ENCODE peak calls at places on chromosomes 2 and 18, in six cellular contexts. Z is left ventricle myocardium inferior, C is epithelial cell of esophagus, B is BJ, O is thyroid gland, P is fibroblast of mammary gland. D is an unnamed sample.

GRCh38 chr2:85763831-85764230 is 10.0 kb downstream of the ATOH8 start:
- DNase-seq in Z (no peak), C (no peak), P (no peak), B (no peak), O (peak), D (no peak)

GRCh38 chr2:235011929-235012631 is 60.3 kb downstream of the SH3BP4 start:
- DNase-seq in O (no peak), B (no peak), P (no peak), Z (no peak), C (no peak), D (no peak)

GRCh38 chr2:174327559-174327897 is 7.2 kb upstream of the SP9 start:
- DNase-seq in P (no peak), O (no peak), Z (no peak), C (no peak), B (no peak), D (no peak)

GRCh38 chr18:32530947-32531651 is 60.4 kb upstream of the GAREM1 start:
- DNase-seq in C (peak), Z (no peak), B (no peak), O (no peak), P (peak), D (peak)

GRCh38 chr18:10406172-10406663 is 48.2 kb upstream of the APCDD1 start:
- DNase-seq in P (no peak), C (no peak), B (no peak), O (no peak), Z (no peak), D (no peak)

GRCh38 chr18:62739911-62740310 is 24.6 kb downstream of the PHLPP1 start:
- DNase-seq in C (no peak), P (no peak), O (no peak), B (no peak), Z (no peak), D (no peak)

GRCh38 chr2:19711470-19712372 is 190.1 kb downstream of the TTC32 start:
- DNase-seq in C (peak), P (peak), O (no peak), B (peak), Z (no peak), D (peak)

GRCh38 chr18:26941608-26942007 is 76.1 kb upstream of the AQP4 start:
- DNase-seq in Z (no peak), C (peak), B (no peak), P (no peak), O (peak), D (no peak)

GRCh38 chr2:54545700-54546450 is 89.7 kb downstream of the SPTBN1 start:
- DNase-seq in O (no peak), P (peak), B (no peak), Z (no peak), C (peak), D (no peak)

GRCh38 chr2:3667151-3667631 is 9.2 kb downstream of the ALLC start:
- DNase-seq in B (no peak), Z (no peak), P (no peak), C (no peak), O (peak), D (no peak)

GRCh38 chr2:104794416-104794815 is 59.5 kb upstream of the POU3F3 start:
- DNase-seq in O (no peak), B (no peak), C (no peak), P (no peak), Z (no peak), D (peak)

GRCh38 chr2:204277226-204277625 is 268.0 kb upstream of the PARD3B start:
- DNase-seq in B (no peak), P (peak), Z (no peak), O (no peak), C (no peak), D (no peak)

GRCh38 chr2:199197448-199197847 is 260.3 kb downstream of the SATB2 start:
- DNase-seq in Z (no peak), O (no peak), P (peak), B (no peak), C (no peak), D (peak)

GRCh38 chr2:213187386-213187785 is 36.0 kb upstream of the IKZF2 start:
- DNase-seq in B (no peak), O (no peak), P (peak), Z (no peak), C (no peak), D (peak)

GRCh38 chr2:174772492-174772801 is 8.2 kb upstream of the CHRNA1 start:
- DNase-seq in Z (no peak), P (no peak), O (no peak), B (no peak), C (no peak), D (no peak)

GRCh38 chr2:224008702-224009261 is 30.3 kb downstream of the SERPINE2 start:
- DNase-seq in Z (no peak), P (no peak), C (no peak), B (no peak), O (no peak), D (peak)

GRCh38 chr18:49041677-49042570 is 91.2 kb upstream of the SMAD7 start:
- DNase-seq in Z (peak), P (peak), O (peak), B (no peak), C (peak), D (peak)

GRCh38 chr18:23837591-23837990 is 148.3 kb downstream of the LAMA3 start:
- DNase-seq in O (no peak), P (peak), C (peak), B (no peak), Z (peak), D (peak)

GRCh38 chr18:34742761-34743366 is 32.8 kb downstream of the DTNA start:
- DNase-seq in Z (no peak), P (no peak), C (no peak), O (no peak), B (no peak), D (no peak)

GRCh38 chr18:48657446-48658120 is 118.8 kb downstream of the CTIF start:
- DNase-seq in P (peak), C (no peak), Z (no peak), B (no peak), O (no peak), D (peak)

GRCh38 chr2:28630341-28630740 is 121.3 kb upstream of the PPP1CB start:
- DNase-seq in Z (no peak), O (no peak), C (no peak), B (no peak), P (no peak), D (no peak)

GRCh38 chr2:65549262-65550036 is 117.0 kb upstream of the SPRED2 start:
- DNase-seq in B (no peak), O (no peak), P (no peak), C (no peak), Z (no peak), D (no peak)

GRCh38 chr2:177058747-177059146 is 153.8 kb upstream of the HNRNPA3 start:
- DNase-seq in B (no peak), O (no peak), Z (no peak), P (no peak), C (no peak), D (no peak)

GRCh38 chr2:66561645-66562336 is 126.9 kb downstream of the MEIS1 start:
- DNase-seq in O (no peak), Z (no peak), P (peak), B (no peak), C (no peak), D (peak)

GRCh38 chr2:238791345-238791744 is 56.5 kb upstream of the TWIST2 start:
- DNase-seq in Z (no peak), O (no peak), B (peak), C (no peak), P (no peak), D (peak)

DNA sequence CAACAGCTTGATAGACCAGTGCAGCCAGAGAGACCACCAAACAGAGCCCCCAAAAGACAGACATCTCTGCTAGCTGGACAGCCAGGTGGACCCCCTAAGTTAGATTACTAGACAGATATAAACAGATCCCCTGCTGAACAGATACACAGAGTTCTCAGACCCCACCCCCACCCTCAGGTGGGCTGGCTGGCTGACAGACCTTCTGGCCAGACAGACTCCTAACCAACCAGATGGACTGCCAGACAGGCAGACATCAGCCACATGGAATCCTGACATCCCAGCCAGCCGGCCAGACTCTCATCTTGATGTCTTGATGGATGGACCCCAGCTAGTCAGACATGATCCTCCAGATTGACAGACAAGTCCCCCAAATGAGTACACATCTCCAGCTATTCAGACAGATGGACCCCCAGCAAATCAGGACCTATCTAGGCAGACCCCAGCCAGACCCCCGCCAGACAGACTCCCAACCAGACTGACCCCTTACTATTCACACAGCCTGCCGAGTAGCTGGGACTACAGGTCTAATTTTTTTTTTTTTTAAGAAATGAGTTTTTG is 18.0 kb downstream of the PTPN18 start:
- DNase-seq in O (no peak), C (no peak), Z (no peak), B (no peak), P (no peak), D (no peak)
- H3K4me3 ChIP-seq in O (no peak), C (no peak), Z (peak), B (peak), P (no peak), D (peak)

DNA sequence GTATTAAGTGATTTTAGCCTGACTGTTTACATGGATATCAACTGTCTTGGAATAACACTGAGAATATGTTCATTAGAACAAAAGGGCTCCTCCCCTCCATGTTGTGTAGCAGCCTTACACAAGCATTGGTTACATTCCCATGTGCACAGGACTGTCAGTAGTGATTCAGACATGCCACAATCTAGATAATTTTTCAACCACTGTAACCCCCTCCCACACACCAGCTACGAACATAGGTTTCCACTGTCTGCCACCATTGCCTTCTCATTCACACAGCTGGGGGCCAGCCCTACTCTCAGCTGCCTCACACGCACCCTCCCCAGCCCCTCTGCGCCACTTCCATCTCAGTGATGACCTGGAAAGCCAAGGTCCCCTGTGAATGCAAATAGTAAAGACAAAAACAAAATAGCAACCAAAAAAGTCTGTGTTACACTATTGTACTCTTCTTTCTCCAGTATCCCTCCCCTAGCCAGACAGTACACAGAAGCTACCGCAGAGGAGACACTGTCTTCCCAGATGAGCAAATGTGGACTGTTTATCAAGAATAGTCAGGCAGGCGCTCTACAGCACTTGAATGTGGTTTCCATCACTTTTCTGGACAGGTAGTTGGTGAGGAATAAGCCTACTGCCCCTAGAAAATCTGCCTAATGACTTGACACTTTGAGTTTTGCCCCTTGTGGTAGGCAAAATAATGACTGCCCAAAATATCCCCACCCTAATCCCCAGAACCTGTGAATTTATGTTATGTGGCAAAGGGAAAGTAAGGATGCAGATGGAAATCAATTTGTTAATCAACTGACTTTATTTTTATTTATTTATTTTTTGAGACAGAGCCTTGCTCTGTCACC is 27.9 kb upstream of the TYMS start:
- DNase-seq in P (no peak), O (no peak), Z (no peak), B (no peak), C (no peak), D (no peak)
- TF ChIP-seq CTCF in P (peak), O (no peak), Z (no peak), B (no peak), C (peak), D (peak)

GRCh38 chr18:59266876-59267510 is 6.3 kb downstream of the RAX start:
- DNase-seq in O (no peak), Z (no peak), B (no peak), C (no peak), P (no peak), D (no peak)
- H3K4me3 ChIP-seq in O (no peak), Z (no peak), B (no peak), C (no peak), P (no peak), D (no peak)

DNA sequence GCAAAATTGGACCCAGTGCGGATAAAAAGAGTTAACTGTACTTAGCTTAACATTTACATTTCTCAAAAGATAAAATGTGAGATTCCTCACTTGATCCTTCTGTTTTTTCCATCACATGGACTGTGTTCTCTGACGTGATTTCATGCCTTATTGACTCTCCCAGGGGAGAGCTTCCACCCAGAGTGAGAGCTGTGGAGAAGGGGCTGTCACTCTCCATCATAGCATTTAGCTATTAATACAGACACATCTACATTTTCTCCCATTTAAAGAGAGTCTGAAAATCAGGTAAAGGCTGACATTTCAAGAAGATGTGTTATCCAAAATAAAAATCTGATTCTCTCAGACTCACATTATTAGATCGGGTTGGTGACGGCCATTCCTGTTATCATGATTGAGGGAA is 493.8 kb downstream of the FBXO15 start:
- DNase-seq in P (no peak), Z (no peak), B (no peak), C (no peak), O (no peak), D (no peak)
- TF ChIP-seq CTCF in P (no peak), Z (no peak), B (no peak), C (no peak), O (no peak), D (no peak)

DNA sequence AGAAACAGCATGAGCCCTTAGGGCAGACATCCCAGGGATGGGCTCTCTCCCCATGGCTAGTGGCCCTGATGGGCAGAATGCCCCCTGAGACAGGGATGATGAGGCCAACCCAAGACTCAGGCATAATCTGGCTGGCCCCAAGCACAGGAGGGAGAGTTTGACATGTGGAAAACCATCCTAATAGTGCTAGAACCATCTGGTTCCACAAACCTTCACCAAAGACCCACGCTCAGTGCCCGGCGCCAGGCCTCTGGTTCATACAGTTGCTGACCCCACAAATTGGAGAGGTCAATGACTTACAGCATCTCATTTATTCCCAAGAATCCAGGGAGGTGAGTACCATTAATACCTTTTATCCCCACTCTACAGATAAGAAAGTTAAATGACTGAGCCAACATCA is 95.5 kb downstream of the TNS1 start:
- DNase-seq in C (no peak), P (no peak), O (no peak), B (no peak), Z (no peak), D (no peak)
- H3K4me3 ChIP-seq in C (no peak), P (no peak), O (no peak), B (no peak), Z (no peak), D (no peak)